ENCODE peak calls at places on chromosomes 7 and 10, in eight cellular contexts. J is NCI-H1105; P is Peyer's patch; A is A172; Z is fibroblast of lung; T is activated CD8-positive, alpha-beta memory T cell treated with anti-CD3 and anti-CD28 coated beads for 1 hour; K is NCI-H748 treated with DMSO at 0.1 percent for 48 hours; H is epithelial cell of esophagus. E is an unnamed sample.

GRCh38 chr10:974038-974784 is 14.0 kb upstream of the GTPBP4 start:
- DNase-seq in J (no peak), P (peak), T (no peak), A (peak), Z (no peak), H (no peak), K (no peak), E (peak)

GRCh38 chr10:56298941-56299340 is 62.1 kb downstream of the ZWINT start:
- DNase-seq in H (no peak), T (no peak), P (no peak), K (no peak), Z (no peak), A (no peak), J (no peak), E (no peak)

GRCh38 chr10:132502544-132503300 is 34.9 kb upstream of the INPP5A start:
- DNase-seq in A (no peak), P (no peak), K (no peak), T (no peak), Z (no peak), H (no peak), J (no peak), E (no peak)

GRCh38 chr10:117511601-117512390 is 30.8 kb upstream of the EMX2 start:
- DNase-seq in H (no peak), A (no peak), K (no peak), T (no peak), J (no peak), P (no peak), Z (no peak), E (no peak)

GRCh38 chr7:28640026-28640425 is 227.7 kb downstream of the CREB5 start:
- DNase-seq in A (no peak), J (no peak), H (peak), P (no peak), Z (no peak), T (no peak), K (no peak), E (no peak)

GRCh38 chr7:143258830-143259229 is 4.4 kb upstream of the GSTK1 start:
- DNase-seq in H (no peak), J (no peak), A (no peak), K (no peak), T (no peak), Z (no peak), P (no peak), E (no peak)

GRCh38 chr7:50356212-50356944 is 51.9 kb downstream of the IKZF1 start:
- DNase-seq in Z (no peak), P (no peak), K (no peak), T (no peak), H (no peak), A (no peak), J (no peak), E (no peak)

GRCh38 chr7:71193099-71193810 is 61.3 kb downstream of the GALNT17 start:
- DNase-seq in J (no peak), P (no peak), H (no peak), A (no peak), Z (no peak), K (no peak), T (no peak), E (no peak)

GRCh38 chr10:5525581-5526271 is 965 bp downstream of the CALML3 start:
- DNase-seq in Z (no peak), P (peak), H (peak), K (no peak), T (no peak), A (no peak), J (no peak), E (peak)

GRCh38 chr10:128069351-128070051 is 56.7 kb downstream of the MKI67 start:
- DNase-seq in T (peak), Z (peak), A (peak), H (peak), P (peak), J (peak), K (peak), E (peak)

GRCh38 chr7:139570119-139570518 is 46.6 kb downstream of the CLEC2L start:
- DNase-seq in A (no peak), H (no peak), Z (no peak), T (no peak), K (no peak), J (no peak), P (no peak), E (no peak)

GRCh38 chr10:113704637-113705343 is 25.1 kb downstream of the CASP7 start:
- DNase-seq in A (peak), H (peak), T (no peak), Z (peak), P (no peak), K (peak), J (no peak), E (peak)

GRCh38 chr10:24468281-24468751 is 255.4 kb downstream of the ARHGAP21 start:
- DNase-seq in T (no peak), H (no peak), K (no peak), A (no peak), J (no peak), Z (peak), P (no peak), E (peak)

GRCh38 chr10:109689785-109690184 is 233.5 kb downstream of the XPNPEP1 start:
- DNase-seq in Z (no peak), H (no peak), K (no peak), T (no peak), A (no peak), P (no peak), J (no peak), E (no peak)

GRCh38 chr7:77651544-77652162 is 44.6 kb upstream of the RSBN1L start:
- DNase-seq in K (peak), J (no peak), A (peak), P (peak), T (no peak), Z (peak), H (peak), E (no peak)

GRCh38 chr10:19570143-19570542 is 246.1 kb upstream of the PLXDC2 start:
- DNase-seq in H (no peak), P (no peak), T (no peak), K (no peak), Z (peak), A (no peak), J (no peak), E (no peak)

GRCh38 chr10:31069411-31069810 is 37.7 kb upstream of the ZNF438 start:
- DNase-seq in K (no peak), A (no peak), Z (no peak), P (no peak), J (no peak), H (no peak), T (no peak), E (no peak)

GRCh38 chr7:2477447-2478386 is 1.5 kb upstream of the GRIFIN start:
- DNase-seq in A (peak), J (no peak), P (peak), H (peak), K (no peak), Z (peak), T (peak), E (peak)

GRCh38 chr10:29728541-29729049 is 93.8 kb upstream of the SVIL start:
- DNase-seq in Z (no peak), P (no peak), H (no peak), A (no peak), T (no peak), K (no peak), J (no peak), E (no peak)

GRCh38 chr10:61897671-61898434 is 3.6 kb upstream of the ARID5B start:
- DNase-seq in A (peak), Z (peak), T (no peak), P (peak), J (no peak), K (no peak), H (peak), E (no peak)

GRCh38 chr7:102288285-102288930 is 1.7 kb downstream of the SH2B2 start:
- DNase-seq in A (no peak), K (no peak), J (no peak), T (no peak), P (no peak), H (no peak), Z (no peak), E (no peak)

E was measured in mammary epithelial cell.